ENCODE peak calls at places on chromosome 13, in five cellular contexts. L is stomach, D is transverse colon, T is H1, S is SK-N-SH. U is an unnamed sample.

GRCh38 chr13:77300176-77301141 is 26.4 kb downstream of the MYCBP2 start:
- DNase-seq in L (no peak), D (no peak), T (no peak), S (no peak), U (no peak)

GRCh38 chr13:64900039-64900438 is 2330.1 kb downstream of the PCDH9 start:
- DNase-seq in L (no peak), D (no peak), T (no peak), S (no peak), U (no peak)

GRCh38 chr13:79403113-79403512 is 2.9 kb downstream of the RBM26 start:
- DNase-seq in L (no peak), D (no peak), T (no peak), S (no peak), U (no peak)

GRCh38 chr13:33123066-33123940 is 107.1 kb downstream of the KL start:
- DNase-seq in L (no peak), D (no peak), T (no peak), S (no peak), U (no peak)

GRCh38 chr13:45396548-45397095 is 21.6 kb downstream of the SLC25A30 start:
- DNase-seq in L (peak), D (no peak), T (no peak), S (no peak), U (no peak)

GRCh38 chr13:20461860-20462532 is 63.7 kb downstream of the CRYL1 start:
- DNase-seq in L (no peak), D (no peak), T (no peak), S (no peak), U (peak)

GRCh38 chr13:113123226-113124150 is 889 bp downstream of the F10 start:
- DNase-seq in L (no peak), D (no peak), T (no peak), S (peak), U (no peak)

GRCh38 chr13:97522243-97522642 is 88.3 kb downstream of the RAP2A start:
- DNase-seq in L (no peak), D (no peak), T (no peak), S (no peak), U (no peak)

GRCh38 chr13:51827254-51827653 is 17.7 kb downstream of the TMEM272 start:
- DNase-seq in L (no peak), D (no peak), T (no peak), S (no peak), U (no peak)

GRCh38 chr13:92804346-92804745 is 422.3 kb upstream of the GPC6 start:
- DNase-seq in L (no peak), D (no peak), T (no peak), S (no peak), U (no peak)

GRCh38 chr13:60572003-60572792 is 175.2 kb downstream of the TDRD3 start:
- DNase-seq in L (no peak), D (no peak), T (no peak), S (no peak), U (no peak)

GRCh38 chr13:59533561-59534337 is 630.0 kb downstream of the DIAPH3 start:
- DNase-seq in L (no peak), D (no peak), T (no peak), S (no peak), U (no peak)

GRCh38 chr13:59532405-59532804 is 631.3 kb downstream of the DIAPH3 start:
- DNase-seq in L (no peak), D (no peak), T (no peak), S (no peak), U (no peak)

GRCh38 chr13:59534806-59535205 is 628.9 kb downstream of the DIAPH3 start:
- DNase-seq in L (no peak), D (no peak), T (no peak), S (no peak), U (no peak)

GRCh38 chr13:59527500-59527899 is 636.2 kb downstream of the DIAPH3 start:
- DNase-seq in L (no peak), D (no peak), T (no peak), S (no peak), U (no peak)

GRCh38 chr13:59531571-59532091 is 632.1 kb downstream of the DIAPH3 start:
- DNase-seq in L (peak), D (peak), T (no peak), S (no peak), U (no peak)
- TF ChIP-seq POLR2AphosphoS5 in L (no peak), D (no peak), T (no peak), S (no peak), U (peak)

DNA sequence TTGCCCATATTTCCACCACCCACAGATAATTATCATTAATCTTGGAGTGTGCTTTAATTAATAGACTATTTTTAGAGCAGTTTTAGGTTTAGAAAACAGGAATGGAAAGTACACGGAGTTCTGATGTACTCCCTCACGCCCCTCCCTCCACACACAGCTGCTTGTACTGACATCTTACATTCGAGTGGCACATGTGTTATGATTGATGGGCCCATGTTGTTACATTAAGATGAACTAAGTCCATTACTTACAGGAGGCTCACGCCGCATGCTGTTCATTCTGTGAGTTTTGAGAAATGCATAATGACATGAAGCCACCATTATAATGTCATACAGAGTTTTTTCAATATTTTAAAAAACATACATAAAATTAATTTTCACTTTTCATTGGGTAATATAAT is 1.2 kb upstream of the SPATA13 start:
- DNase-seq in L (no peak), D (no peak), T (no peak), S (no peak), U (no peak)
- TF ChIP-seq EP300 in L (no peak), D (no peak), T (no peak), S (no peak), U (no peak)

DNA sequence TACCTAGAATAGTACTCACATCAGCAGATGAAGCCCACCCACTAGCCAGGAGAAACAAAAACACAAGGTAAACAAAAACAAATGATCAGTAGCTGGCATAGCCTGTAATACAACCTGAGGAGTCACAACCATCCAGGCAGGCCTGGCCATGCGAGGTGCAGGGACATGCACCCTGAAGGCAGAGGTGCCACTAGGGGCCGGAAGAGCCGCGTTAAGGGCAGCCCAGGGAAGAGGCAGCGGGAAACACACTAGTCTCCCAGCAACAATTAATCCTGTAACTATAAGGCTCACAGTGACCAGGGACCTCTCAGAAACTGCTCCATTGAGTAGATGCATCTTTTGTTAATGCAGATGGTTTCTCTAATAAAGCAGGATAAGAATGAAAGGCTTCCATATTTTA is 28.9 kb downstream of the ANKRD10 start:
- DNase-seq in L (no peak), D (no peak), T (no peak), S (no peak), U (no peak)
- TF ChIP-seq POLR2AphosphoS5 in L (no peak), D (no peak), T (no peak), S (no peak), U (no peak)

GRCh38 chr13:66965146-66965545 is 265.0 kb downstream of the PCDH9 start:
- DNase-seq in L (no peak), D (no peak), T (no peak), S (no peak), U (no peak)

GRCh38 chr13:66974174-66974573 is 256.0 kb downstream of the PCDH9 start:
- DNase-seq in L (no peak), D (no peak), T (no peak), S (no peak), U (no peak)

GRCh38 chr13:66972659-66973058 is 257.5 kb downstream of the PCDH9 start:
- DNase-seq in L (no peak), D (no peak), T (no peak), S (no peak), U (no peak)

GRCh38 chr13:66967825-66968597 is 262.1 kb downstream of the PCDH9 start:
- DNase-seq in L (no peak), D (no peak), T (no peak), S (no peak), U (no peak)

GRCh38 chr13:66969291-66969690 is 260.8 kb downstream of the PCDH9 start:
- DNase-seq in L (no peak), D (no peak), T (no peak), S (no peak), U (no peak)
- TF ChIP-seq EP300 in L (no peak), D (no peak), T (no peak), S (no peak), U (no peak)

GRCh38 chr13:96475103-96475502 is 385.2 kb downstream of the HS6ST3 start:
- DNase-seq in L (no peak), D (no peak), T (no peak), S (no peak), U (no peak)

GRCh38 chr13:96473463-96474157 is 383.7 kb downstream of the HS6ST3 start:
- DNase-seq in L (no peak), D (no peak), T (no peak), S (no peak), U (no peak)

GRCh38 chr13:96474158-96474606 is 384.3 kb downstream of the HS6ST3 start:
- DNase-seq in L (no peak), D (no peak), T (no peak), S (no peak), U (no peak)
- TF ChIP-seq POLR2AphosphoS5 in L (no peak), D (no peak), T (no peak), S (no peak), U (no peak)